ENCODE peak calls at places on chromosome 7, in six cellular contexts. G, B, L, R, T and X are unnamed samples.

GRCh38 chr7:47819054-47819920 is 129.0 kb downstream of the PKD1L1 start:
- DNase-seq in G (peak; percentile 82), B (peak; percentile 70), L (peak; percentile 59), R (peak; percentile 66), T (peak; percentile 60), X (peak; percentile 59)

GRCh38 chr7:158760445-158760764 is 55.8 kb upstream of the NCAPG2 start:
- DNase-seq in G (no peak), B (no peak), L (no peak), R (no peak), T (no peak), X (no peak)

GRCh38 chr7:151082151-151083070 is 882 bp downstream of the TMUB1 start:
- DNase-seq in G (no peak), B (no peak), L (no peak), R (no peak), T (no peak), X (no peak)

GRCh38 chr7:17991866-17992648 is 35.6 kb downstream of the PRPS1L1 start:
- DNase-seq in G (no peak), B (peak; percentile 39), L (no peak), R (no peak), T (peak; percentile 19), X (no peak)

GRCh38 chr7:798921-799470 is 33.3 kb upstream of the SUN1 start:
- DNase-seq in G (no peak), B (no peak), L (no peak), R (no peak), T (no peak), X (no peak)

GRCh38 chr7:98733036-98733435 is 116.0 kb downstream of the NPTX2 start:
- DNase-seq in G (peak; percentile 41), B (no peak), L (no peak), R (no peak), T (peak; percentile 92), X (no peak)

GRCh38 chr7:65731562-65732035 is 141.3 kb upstream of the VKORC1L1 start:
- DNase-seq in G (peak; percentile 50), B (peak; percentile 64), L (no peak), R (no peak), T (no peak), X (no peak)

GRCh38 chr7:2053395-2053794 is 179.3 kb downstream of the MAD1L1 start:
- DNase-seq in G (no peak), B (no peak), L (no peak), R (no peak), T (no peak), X (no peak)

GRCh38 chr7:50212666-50213621 is 91.6 kb upstream of the IKZF1 start:
- DNase-seq in G (no peak), B (no peak), L (no peak), R (no peak), T (peak; percentile 44), X (no peak)

GRCh38 chr7:20846791-20847190 is 60.1 kb upstream of the SP8 start:
- DNase-seq in G (no peak), B (no peak), L (no peak), R (no peak), T (no peak), X (no peak)

GRCh38 chr7:897771-898376 is 21.5 kb downstream of the GET4 start:
- DNase-seq in G (no peak), B (peak; percentile 34), L (no peak), R (no peak), T (no peak), X (peak; percentile 28)

GRCh38 chr7:134368851-134369533 is 52.3 kb upstream of the SLC35B4 start:
- DNase-seq in G (peak; percentile 90), B (no peak), L (no peak), R (no peak), T (no peak), X (no peak)

GRCh38 chr7:21454182-21454581 is 26.3 kb downstream of the SP4 start:
- DNase-seq in G (no peak), B (no peak), L (no peak), R (no peak), T (peak; percentile 4), X (no peak)

GRCh38 chr7:100257017-100257416 is 37.3 kb downstream of the PVRIG start:
- DNase-seq in G (no peak), B (no peak), L (no peak), R (no peak), T (no peak), X (no peak)

GRCh38 chr7:129989466-129989865 is 36.7 kb upstream of the UBE2H start:
- DNase-seq in G (no peak), B (no peak), L (no peak), R (no peak), T (peak; percentile 23), X (no peak)

GRCh38 chr7:114630186-114630824 is 215.7 kb downstream of the FOXP2 start:
- DNase-seq in G (no peak), B (peak; percentile 11), L (no peak), R (no peak), T (no peak), X (no peak)